ENCODE peak calls at places on chromosomes 16 and 17, in five cellular contexts. E is activated CD8-positive, alpha-beta T cell treated with anti-CD3 and anti-CD28 coated beads for 36 hours; P is HCT116; Z is cerebellum; J is fibroblast of the conjunctiva. V is an unnamed sample.

GRCh38 chr16:86994651-86995171 is 322.5 kb downstream of the C16orf95 start:
- DNase-seq in E (no peak), P (no peak), Z (no peak), J (peak; percentile 47), V (peak; percentile 71)

GRCh38 chr17:74194682-74195081 is 8.8 kb upstream of the RPL38 start:
- DNase-seq in E (no peak), P (no peak), Z (no peak), J (no peak), V (no peak)

GRCh38 chr16:11499295-11500089 is 87.2 kb downstream of the LITAF start:
- DNase-seq in E (no peak), P (peak; percentile 28), Z (no peak), J (no peak), V (no peak)

GRCh38 chr17:42512246-42512645 is 23.8 kb upstream of the NAGLU start:
- DNase-seq in E (no peak), P (no peak), Z (no peak), J (no peak), V (no peak)

GRCh38 chr17:68048996-68049395 is 13.5 kb downstream of the KPNA2 start:
- DNase-seq in E (no peak), P (peak; percentile 33), Z (no peak), J (no peak), V (no peak)

GRCh38 chr17:78409191-78409621 is 30.8 kb downstream of the PGS1 start:
- DNase-seq in E (no peak), P (no peak), Z (peak; percentile 73), J (no peak), V (no peak)

GRCh38 chr17:7589204-7589868 is 558 bp downstream of the SOX15 start:
- DNase-seq in E (peak; percentile 79), P (no peak), Z (peak; percentile 92), J (peak; percentile 75), V (peak; percentile 60)

GRCh38 chr16:81645303-81645702 is 133.8 kb upstream of the PLCG2 start:
- DNase-seq in E (no peak), P (no peak), Z (peak; percentile 61), J (peak; percentile 8), V (peak; percentile 57)

GRCh38 chr17:14318906-14319205 is 18.0 kb downstream of the HS3ST3B1 start:
- DNase-seq in E (peak; percentile 66), P (no peak), Z (no peak), J (no peak), V (no peak)

GRCh38 chr17:15361151-15361550 is 19.8 kb upstream of the TEKT3 start:
- DNase-seq in E (no peak), P (no peak), Z (no peak), J (no peak), V (no peak)

GRCh38 chr17:65797101-65797500 is 235.7 kb upstream of the AXIN2 start:
- DNase-seq in E (no peak), P (no peak), Z (no peak), J (no peak), V (no peak)

GRCh38 chr16:19748389-19749110 is 30.5 kb downstream of the IQCK start:
- DNase-seq in E (no peak), P (no peak), Z (no peak), J (no peak), V (no peak)

GRCh38 chr16:15899538-15900100 is 11.2 kb upstream of the CEP20 start:
- DNase-seq in E (peak; percentile 69), P (peak; percentile 99), Z (no peak), J (no peak), V (peak; percentile 48)

GRCh38 chr16:81964808-81965207 is 46.5 kb downstream of the SDR42E1 start:
- DNase-seq in E (no peak), P (no peak), Z (no peak), J (no peak), V (no peak)

GRCh38 chr16:30623558-30624283 is 13.5 kb upstream of the ZNF689 start:
- DNase-seq in E (no peak), P (no peak), Z (no peak), J (no peak), V (no peak)

GRCh38 chr17:31724026-31724425 is 135.0 kb downstream of the COPRS start:
- DNase-seq in E (no peak), P (no peak), Z (no peak), J (no peak), V (no peak)

GRCh38 chr16:68406458-68407041 is 41.8 kb downstream of the SMPD3 start:
- DNase-seq in E (no peak), P (no peak), Z (no peak), J (no peak), V (peak; percentile 23)

GRCh38 chr17:80113033-80113484 is 11.7 kb downstream of the GAA start:
- DNase-seq in E (no peak), P (no peak), Z (no peak), J (no peak), V (no peak)

GRCh38 chr16:13289515-13289914 is 388.1 kb downstream of the SHISA9 start:
- DNase-seq in E (no peak), P (no peak), Z (no peak), J (no peak), V (no peak)

GRCh38 chr16:53809088-53809951 is 105.4 kb downstream of the FTO start:
- DNase-seq in E (no peak), P (no peak), Z (no peak), J (peak; percentile 56), V (peak; percentile 75)

GRCh38 chr17:1229354-1229890 is 40.8 kb upstream of the BHLHA9 start:
- DNase-seq in E (peak; percentile 50), P (no peak), Z (no peak), J (no peak), V (no peak)

GRCh38 chr16:67163164-67163902 is 1.2 kb upstream of the HSF4 start:
- DNase-seq in E (peak; percentile 61), P (no peak), Z (peak; percentile 90), J (no peak), V (no peak)